ENCODE peak calls at places on chromosome 17, in five cellular contexts. One of them, this sample, is unnamed. For H3K27me3 and H3K4me1, the result is how much of the 10 kb centered on the place peaks cover.

GRCh38 chr17:15364615-15365014 is 23.2 kb upstream of the TEKT3 start:
- DNase-seq in HCT116: no peak
- DNase-seq in breast epithelium: no peak
- DNase-seq in stomach: no peak
- DNase-seq in cardiac muscle cell: no peak
- DNase-seq in this sample: no peak

GRCh38 chr17:11245792-11246191 is 4.8 kb downstream of the SHISA6 start:
- DNase-seq in HCT116: no peak
- DNase-seq in breast epithelium: no peak
- DNase-seq in cardiac muscle cell: no peak
- DNase-seq in stomach: no peak
- DNase-seq in this sample: no peak

GRCh38 chr17:62064029-62064790 is 868 bp downstream of the MED13 start:
- DNase-seq in breast epithelium: no peak
- DNase-seq in HCT116: no peak
- DNase-seq in cardiac muscle cell: no peak
- DNase-seq in stomach: no peak
- DNase-seq in this sample: no peak

GRCh38 chr17:63446218-63446980 is at the start of gene CYB561:
- DNase-seq in cardiac muscle cell: no peak
- DNase-seq in stomach: peak
- DNase-seq in HCT116: peak
- DNase-seq in breast epithelium: peak
- DNase-seq in this sample: peak

GRCh38 chr17:28370744-28371103 is 617 bp upstream of the VTN start:
- DNase-seq in stomach: no peak
- DNase-seq in breast epithelium: no peak
- DNase-seq in cardiac muscle cell: no peak
- DNase-seq in HCT116: no peak
- DNase-seq in this sample: no peak

GRCh38 chr17:21164226-21165019 is 37.7 kb downstream of the DHRS7B start:
- DNase-seq in HCT116: no peak
- DNase-seq in breast epithelium: no peak
- DNase-seq in cardiac muscle cell: no peak
- DNase-seq in stomach: no peak
- DNase-seq in this sample: no peak

GRCh38 chr17:82282239-82283207 is 9.0 kb upstream of the CSNK1D start:
- DNase-seq in breast epithelium: no peak
- DNase-seq in HCT116: no peak
- DNase-seq in cardiac muscle cell: no peak
- DNase-seq in stomach: no peak
- DNase-seq in this sample: no peak

GRCh38 chr17:77365584-77366186 is 224.9 kb downstream of the SEC14L1 start:
- DNase-seq in breast epithelium: peak
- DNase-seq in cardiac muscle cell: no peak
- DNase-seq in HCT116: peak
- DNase-seq in stomach: peak
- DNase-seq in this sample: peak

GRCh38 chr17:18285296-18285695 is 24.8 kb downstream of the MIEF2 start:
- DNase-seq in breast epithelium: no peak
- DNase-seq in HCT116: no peak
- DNase-seq in cardiac muscle cell: no peak
- DNase-seq in stomach: no peak
- DNase-seq in this sample: no peak

GRCh38 chr17:35312790-35313711 is 60.4 kb downstream of the SLFN11 start:
- DNase-seq in breast epithelium: no peak
- DNase-seq in cardiac muscle cell: peak
- DNase-seq in HCT116: peak
- DNase-seq in stomach: peak
- DNase-seq in this sample: peak

GRCh38 chr17:49741009-49741691 is 22.8 kb downstream of the FAM117A start:
- DNase-seq in cardiac muscle cell: no peak
- DNase-seq in stomach: no peak
- DNase-seq in HCT116: no peak
- DNase-seq in breast epithelium: no peak
- DNase-seq in this sample: peak

GRCh38 chr17:41631025-41631889 is 6.9 kb upstream of the KRT17 start:
- DNase-seq in breast epithelium: no peak
- DNase-seq in HCT116: no peak
- DNase-seq in stomach: no peak
- DNase-seq in cardiac muscle cell: no peak
- DNase-seq in this sample: no peak

GRCh38 chr17:5513610-5514009 is 27.2 kb downstream of the MIS12 start:
- DNase-seq in stomach: no peak
- DNase-seq in breast epithelium: no peak
- DNase-seq in HCT116: no peak
- DNase-seq in cardiac muscle cell: no peak
- DNase-seq in this sample: no peak

GRCh38 chr17:17466511-17466910 is 10.3 kb upstream of the MED9 start:
- DNase-seq in stomach: no peak
- DNase-seq in cardiac muscle cell: no peak
- DNase-seq in breast epithelium: no peak
- DNase-seq in HCT116: no peak
- DNase-seq in this sample: no peak

GRCh38 chr17:33712120-33712519 is 419.0 kb upstream of the ASIC2 start:
- DNase-seq in stomach: no peak
- DNase-seq in HCT116: no peak
- DNase-seq in breast epithelium: no peak
- DNase-seq in cardiac muscle cell: no peak
- DNase-seq in this sample: no peak

GRCh38 chr17:13931111-13931526 is 138.2 kb upstream of the COX10 start:
- DNase-seq in stomach: no peak
- DNase-seq in HCT116: no peak
- DNase-seq in breast epithelium: no peak
- DNase-seq in cardiac muscle cell: no peak
- DNase-seq in this sample: no peak

GRCh38 chr17:64156670-64157069 is 26.7 kb upstream of the ERN1 start:
- DNase-seq in HCT116: no peak
- DNase-seq in cardiac muscle cell: no peak
- DNase-seq in stomach: no peak
- DNase-seq in breast epithelium: no peak
- DNase-seq in this sample: no peak

GRCh38 chr17:58238147-58238634 is at the start of gene LPO:
- DNase-seq in HCT116: no peak
- DNase-seq in breast epithelium: no peak
- DNase-seq in stomach: no peak
- DNase-seq in cardiac muscle cell: no peak
- DNase-seq in this sample: no peak
- H3K27me3 ChIP-seq in HCT116: half or more
- H3K27me3 ChIP-seq in breast epithelium: under half
- H3K27me3 ChIP-seq in stomach: under half
- H3K27me3 ChIP-seq in cardiac muscle cell: half or more
- H3K27me3 ChIP-seq in this sample: half or more

GRCh38 chr17:66978514-66979061 is 14.1 kb downstream of the CACNG4 start:
- DNase-seq in breast epithelium: no peak
- DNase-seq in cardiac muscle cell: no peak
- DNase-seq in HCT116: no peak
- DNase-seq in stomach: no peak
- DNase-seq in this sample: no peak

GRCh38 chr17:66976781-66977201 is 12.3 kb downstream of the CACNG4 start:
- DNase-seq in breast epithelium: no peak
- DNase-seq in stomach: no peak
- DNase-seq in cardiac muscle cell: no peak
- DNase-seq in HCT116: no peak
- DNase-seq in this sample: no peak

GRCh38 chr17:66976379-66976663 is 11.8 kb downstream of the CACNG4 start:
- DNase-seq in cardiac muscle cell: no peak
- DNase-seq in HCT116: no peak
- DNase-seq in stomach: no peak
- DNase-seq in breast epithelium: no peak
- DNase-seq in this sample: no peak

GRCh38 chr17:66975188-66975587 is 10.7 kb downstream of the CACNG4 start:
- DNase-seq in cardiac muscle cell: no peak
- DNase-seq in stomach: no peak
- DNase-seq in breast epithelium: no peak
- DNase-seq in HCT116: no peak
- DNase-seq in this sample: no peak

DNA sequence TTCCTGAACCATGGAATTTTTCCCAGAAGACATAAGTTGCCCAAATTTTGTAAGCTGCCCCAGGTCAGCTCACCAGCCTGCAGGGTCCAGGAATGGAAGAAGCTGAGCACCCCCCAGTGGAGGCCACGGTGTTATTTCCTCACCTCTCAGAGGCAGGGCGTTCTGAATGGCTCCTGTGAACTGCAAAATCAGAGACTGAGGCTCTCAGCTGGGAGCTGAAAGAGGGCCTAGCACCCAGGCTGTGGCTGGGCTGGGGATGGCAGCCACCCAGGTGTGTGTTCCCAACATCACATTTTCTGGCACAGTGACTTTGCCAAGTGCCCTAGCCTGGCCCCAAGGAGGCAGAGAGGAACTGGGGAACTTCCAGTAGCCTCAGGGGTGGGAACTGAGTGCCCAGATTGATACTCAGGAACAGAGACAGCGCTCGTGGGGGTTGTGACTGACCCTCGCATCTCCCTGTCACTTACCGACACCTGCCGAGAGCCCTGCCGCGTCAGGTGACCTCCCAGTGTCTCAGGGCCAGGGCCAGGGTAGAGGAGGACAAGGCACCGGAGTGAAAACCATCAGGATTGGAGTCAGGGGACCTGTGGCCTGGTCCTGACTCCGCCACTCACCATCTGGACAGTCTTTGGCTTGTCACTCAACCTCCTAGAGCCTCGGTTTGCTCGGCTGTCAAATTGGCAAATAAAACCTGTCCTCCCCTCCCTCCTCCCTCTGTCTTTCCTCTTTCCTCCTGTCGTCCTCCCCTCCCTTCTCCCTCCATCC is 11.3 kb downstream of the CACNG4 start:
- DNase-seq in stomach: peak
- DNase-seq in HCT116: peak
- DNase-seq in cardiac muscle cell: no peak
- DNase-seq in breast epithelium: no peak
- DNase-seq in this sample: peak
- TF ChIP-seq CTCF in stomach: no peak
- TF ChIP-seq CTCF in HCT116: peak
- TF ChIP-seq CTCF in cardiac muscle cell: peak
- TF ChIP-seq CTCF in breast epithelium: peak
- TF ChIP-seq CTCF in this sample: peak

DNA sequence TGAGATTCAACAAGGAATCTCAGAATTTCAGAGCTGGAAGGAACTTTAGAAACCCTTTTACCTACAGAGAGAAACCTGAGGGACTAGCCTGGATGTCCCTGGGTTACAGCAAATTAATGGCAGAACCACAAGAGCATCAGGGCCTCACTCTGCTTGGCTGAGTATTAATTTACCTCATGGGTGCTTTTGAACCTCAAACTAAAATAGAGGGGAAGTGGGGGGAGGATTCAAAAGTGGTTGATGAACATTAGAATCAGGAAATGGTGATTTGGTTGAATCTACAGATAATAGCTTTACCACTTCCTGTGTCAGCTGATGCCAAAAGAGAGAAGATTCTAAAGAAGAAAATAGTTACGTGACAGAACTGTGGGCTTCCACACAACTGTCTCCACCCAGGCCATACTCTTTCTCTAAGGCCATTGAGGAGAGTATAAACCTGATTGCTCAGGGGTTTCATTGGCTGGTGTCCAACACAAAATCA is 11.3 kb upstream of the SKAP1 start:
- DNase-seq in HCT116: no peak
- DNase-seq in breast epithelium: no peak
- DNase-seq in cardiac muscle cell: no peak
- DNase-seq in stomach: no peak
- DNase-seq in this sample: no peak
- H3K4me1 ChIP-seq in HCT116: under half
- H3K4me1 ChIP-seq in breast epithelium: under half
- H3K4me1 ChIP-seq in cardiac muscle cell: under half
- H3K4me1 ChIP-seq in stomach: under half
- H3K4me1 ChIP-seq in this sample: under half

GRCh38 chr17:56431736-56432135 is 161.8 kb upstream of the NOG start:
- DNase-seq in stomach: no peak
- DNase-seq in HCT116: no peak
- DNase-seq in breast epithelium: no peak
- DNase-seq in cardiac muscle cell: no peak
- DNase-seq in this sample: no peak

GRCh38 chr17:56424543-56425044 is 168.9 kb upstream of the NOG start:
- DNase-seq in stomach: no peak
- DNase-seq in breast epithelium: no peak
- DNase-seq in HCT116: no peak
- DNase-seq in cardiac muscle cell: no peak
- DNase-seq in this sample: no peak

GRCh38 chr17:56425483-56425882 is 168.0 kb upstream of the NOG start:
- DNase-seq in cardiac muscle cell: no peak
- DNase-seq in HCT116: no peak
- DNase-seq in breast epithelium: no peak
- DNase-seq in stomach: no peak
- DNase-seq in this sample: no peak

GRCh38 chr17:56424005-56424404 is 169.5 kb upstream of the NOG start:
- DNase-seq in stomach: no peak
- DNase-seq in cardiac muscle cell: no peak
- DNase-seq in HCT116: no peak
- DNase-seq in breast epithelium: no peak
- DNase-seq in this sample: no peak

GRCh38 chr17:56426901-56427300 is 166.6 kb upstream of the NOG start:
- DNase-seq in stomach: no peak
- DNase-seq in cardiac muscle cell: no peak
- DNase-seq in breast epithelium: no peak
- DNase-seq in HCT116: no peak
- DNase-seq in this sample: no peak
- H3K27me3 ChIP-seq in stomach: under half
- H3K27me3 ChIP-seq in cardiac muscle cell: under half
- H3K27me3 ChIP-seq in breast epithelium: under half
- H3K27me3 ChIP-seq in HCT116: under half
- H3K27me3 ChIP-seq in this sample: under half